ENCODE peak calls at places on chromosomes 1 and 21, in six cellular contexts. I is IMR-90, L is left ventricle myocardium inferior, R is BE2C, C is H7, T is fibroblast of pulmonary artery. Q is an unnamed sample.

GRCh38 chr1:20371411-20371810 is 80.7 kb downstream of the VWA5B1 start:
- DNase-seq in R (no peak), C (peak), T (peak), L (no peak), I (peak), Q (peak)

GRCh38 chr21:42160111-42160949 is 58.6 kb upstream of the ABCG1 start:
- DNase-seq in R (no peak), I (no peak), C (peak), T (no peak), L (no peak), Q (no peak)

GRCh38 chr1:5888606-5889211 is 103.5 kb downstream of the NPHP4 start:
- DNase-seq in L (no peak), C (no peak), T (no peak), R (peak), I (no peak), Q (peak)

GRCh38 chr1:189859385-189859977 is 618.2 kb downstream of the BRINP3 start:
- DNase-seq in R (peak), L (no peak), I (no peak), T (peak), C (peak), Q (peak)

GRCh38 chr1:169508432-169509338 is 22.9 kb upstream of the SLC19A2 start:
- DNase-seq in R (no peak), C (no peak), T (no peak), I (no peak), L (no peak), Q (no peak)

GRCh38 chr1:112599513-112599912 is 19.4 kb downstream of the ST7L start:
- DNase-seq in C (no peak), T (no peak), I (no peak), L (no peak), R (no peak), Q (no peak)

GRCh38 chr1:203200059-203200553 is 13.6 kb upstream of the CHI3L1 start:
- DNase-seq in L (no peak), C (no peak), I (peak), R (no peak), T (peak), Q (peak)

GRCh38 chr1:7533006-7533405 is 238.1 kb upstream of the VAMP3 start:
- DNase-seq in R (no peak), L (no peak), T (no peak), I (no peak), C (no peak), Q (no peak)

GRCh38 chr1:199776768-199777497 is 250.6 kb upstream of the NR5A2 start:
- DNase-seq in T (no peak), R (no peak), L (no peak), I (no peak), C (no peak), Q (no peak)

GRCh38 chr1:246004281-246004680 is 502.8 kb downstream of the SMYD3 start:
- DNase-seq in I (no peak), C (no peak), R (no peak), T (no peak), L (no peak), Q (no peak)

DNA sequence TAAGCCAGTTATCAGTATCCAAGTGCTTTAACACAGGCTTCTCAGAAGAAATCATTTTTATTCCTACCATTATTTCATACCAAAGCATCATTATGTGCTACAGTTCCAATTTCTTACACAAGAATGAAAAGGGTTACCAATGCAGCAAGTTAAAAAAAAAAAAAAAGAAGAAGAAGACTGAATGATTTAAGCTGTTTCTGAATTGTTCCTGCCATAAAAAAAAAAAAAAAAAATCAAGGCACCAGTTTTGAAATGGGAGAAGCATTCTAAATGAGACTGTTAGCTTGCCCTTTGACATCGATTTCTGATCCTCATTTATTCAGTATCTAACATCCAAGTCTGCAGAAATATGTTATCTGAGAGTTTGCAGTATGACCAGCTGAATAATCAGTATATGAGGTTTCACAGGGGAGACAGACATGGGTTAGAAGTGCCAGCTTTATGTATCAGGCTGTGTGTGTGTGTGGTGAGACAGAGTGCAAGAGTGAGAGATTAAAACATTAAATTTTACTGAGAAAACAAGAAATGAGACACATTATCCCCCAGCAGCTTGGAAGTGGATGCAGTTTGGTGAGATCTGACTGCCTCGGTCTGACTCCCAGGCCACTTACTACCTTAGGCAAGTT is 105.8 kb downstream of the COLGALT2 start:
- DNase-seq in L (no peak), C (no peak), T (no peak), I (no peak), R (no peak), Q (peak)
- H3K4me3 ChIP-seq in L (no peak), C (no peak), T (no peak), I (no peak), R (no peak), Q (no peak)

GRCh38 chr1:64517640-64518039 is 47.7 kb downstream of the CACHD1 start:
- DNase-seq in R (no peak), T (no peak), I (no peak), L (no peak), C (no peak), Q (no peak)

GRCh38 chr1:64514197-64514765 is 44.4 kb downstream of the CACHD1 start:
- DNase-seq in T (peak), C (no peak), R (no peak), L (no peak), I (peak), Q (peak)

GRCh38 chr1:64516803-64517568 is 47.1 kb downstream of the CACHD1 start:
- DNase-seq in L (no peak), T (peak), R (no peak), C (no peak), I (peak), Q (peak)

GRCh38 chr1:64515427-64515826 is 45.5 kb downstream of the CACHD1 start:
- DNase-seq in L (peak), I (peak), R (no peak), T (peak), C (no peak), Q (peak)

DNA sequence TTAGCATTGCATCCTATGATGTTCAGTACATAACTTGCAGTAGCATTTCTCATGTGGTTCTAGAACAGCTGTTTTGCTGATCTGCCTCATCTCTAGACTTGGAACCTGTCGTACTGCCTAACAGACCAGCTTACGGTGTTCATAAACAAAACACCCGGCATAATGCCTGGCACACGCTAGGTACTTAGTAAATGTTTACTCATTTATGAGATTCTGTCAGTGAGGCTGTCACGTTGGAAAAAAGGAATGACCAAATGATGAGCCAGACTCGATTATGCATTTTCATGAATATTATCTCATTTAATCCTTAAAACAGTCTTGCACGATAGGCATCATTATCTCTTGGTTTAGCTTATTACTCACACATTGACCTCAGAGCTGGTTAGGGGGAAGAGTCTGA is 46.4 kb downstream of the CACHD1 start:
- DNase-seq in I (no peak), L (no peak), T (no peak), C (no peak), R (no peak), Q (no peak)
- H3K4me3 ChIP-seq in I (no peak), L (no peak), T (no peak), C (no peak), R (no peak), Q (no peak)

DNA sequence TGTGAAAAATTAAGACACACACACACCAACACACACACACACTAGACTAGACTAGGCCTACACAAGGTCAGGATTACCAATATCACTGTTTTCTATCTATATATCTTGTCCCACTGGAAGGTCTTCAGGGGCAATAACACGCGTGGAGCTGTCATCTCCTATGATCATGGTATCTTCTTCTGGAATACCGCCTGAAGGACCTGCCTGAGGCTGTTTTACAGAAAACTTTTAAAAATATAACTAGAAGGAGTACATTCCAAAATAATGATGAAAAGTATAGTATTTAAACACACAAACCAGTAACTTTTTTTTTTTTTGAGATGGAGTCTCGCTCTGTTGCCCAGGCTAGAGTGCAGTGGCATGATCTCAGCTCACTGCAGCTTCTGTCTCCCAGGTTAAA is 20.3 kb upstream of the ZBTB8A start:
- DNase-seq in I (no peak), L (no peak), R (no peak), T (no peak), C (no peak), Q (no peak)
- H3K4me3 ChIP-seq in I (no peak), L (no peak), R (no peak), T (no peak), C (no peak), Q (no peak)

DNA sequence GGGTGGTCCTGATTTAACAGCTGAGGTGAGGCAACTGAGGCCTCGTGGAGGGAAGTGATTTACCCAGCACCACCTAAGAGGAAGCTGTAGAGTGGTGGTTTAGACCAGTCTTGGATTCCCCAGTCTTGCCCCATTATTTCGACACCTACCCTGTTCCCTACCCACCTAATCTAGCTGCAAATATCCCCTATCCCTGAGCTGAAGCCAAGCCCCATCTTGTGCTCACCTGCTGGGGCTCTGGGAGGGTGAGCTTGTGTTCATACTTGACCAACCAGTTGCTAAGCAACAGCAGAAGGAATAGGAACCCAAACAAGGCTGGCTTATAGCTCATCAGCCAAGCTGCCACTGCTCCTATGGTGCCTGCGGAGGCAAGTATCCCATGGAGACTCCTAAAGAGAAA is 2.0 kb downstream of the TEX46 start:
- DNase-seq in R (no peak), I (no peak), C (peak), L (no peak), T (no peak), Q (no peak)
- H3K4me3 ChIP-seq in R (no peak), I (no peak), C (no peak), L (no peak), T (no peak), Q (no peak)